ENCODE peak calls at places on chromosomes 13 and 19, in seven cellular contexts. B is H9, E is IMR-90, I is neuronal stem cell, M is H1, P is trophoblast cell, Z is mesenchymal stem cell. Y is an unnamed sample.

GRCh38 chr19:40219721-40220276 is 1.6 kb upstream of the TTC9B start:
- DNase-seq in P (peak), I (no peak), M (no peak), Z (peak), E (peak), B (no peak), Y (no peak)

GRCh38 chr13:110156186-110157065 is 150.5 kb downstream of the COL4A1 start:
- DNase-seq in Z (peak), B (no peak), M (no peak), E (peak), I (no peak), P (no peak), Y (no peak)

GRCh38 chr19:14434543-14435319 is 1.6 kb downstream of the PKN1 start:
- DNase-seq in E (peak), Z (peak), P (peak), M (no peak), B (no peak), I (no peak), Y (no peak)

GRCh38 chr13:47415048-47415447 is 518.2 kb upstream of the HTR2A start:
- DNase-seq in Z (peak), I (no peak), P (peak), E (no peak), B (no peak), M (no peak), Y (no peak)

GRCh38 chr19:52897149-52897935 is at the start of gene ZNF320:
- DNase-seq in Z (peak), M (peak), B (peak), E (peak), I (peak), P (peak), Y (peak)

GRCh38 chr19:49949735-49950589 is 11.0 kb downstream of the SIGLEC11 start:
- DNase-seq in E (no peak), Z (no peak), I (no peak), P (no peak), M (no peak), B (no peak), Y (no peak)

GRCh38 chr19:42010245-42011126 is 16.5 kb upstream of the ATP1A3 start:
- DNase-seq in P (no peak), Z (peak), B (no peak), I (no peak), E (peak), M (no peak), Y (peak)

GRCh38 chr19:48991823-48992570 is 1.1 kb downstream of the GYS1 start:
- DNase-seq in E (peak), P (peak), Z (peak), M (no peak), B (peak), I (no peak), Y (peak)

GRCh38 chr13:30872685-30873443 is 33.2 kb upstream of the MEDAG start:
- DNase-seq in E (peak), P (peak), Z (peak), I (peak), M (no peak), B (peak), Y (peak)

GRCh38 chr13:59047546-59047945 is 1116.2 kb downstream of the DIAPH3 start:
- DNase-seq in B (no peak), E (no peak), Z (no peak), I (no peak), M (no peak), P (peak), Y (peak)

GRCh38 chr19:37470216-37470615 is 1.1 kb downstream of the ZNF570 start:
- DNase-seq in I (no peak), M (no peak), B (no peak), Z (no peak), E (no peak), P (peak), Y (no peak)

GRCh38 chr13:110126391-110126961 is 180.5 kb downstream of the COL4A1 start:
- DNase-seq in P (peak), I (peak), E (peak), M (no peak), B (peak), Z (peak), Y (peak)

GRCh38 chr19:825897-826640 is 1.6 kb upstream of the AZU1 start:
- DNase-seq in Z (no peak), I (no peak), M (no peak), E (no peak), P (no peak), B (no peak), Y (no peak)

GRCh38 chr19:17496337-17496997 is 15.0 kb upstream of the PGLS start:
- DNase-seq in M (peak), P (peak), E (peak), I (peak), Z (peak), B (peak), Y (peak)

GRCh38 chr19:6056282-6056741 is 54.0 kb downstream of the RFX2 start:
- DNase-seq in M (no peak), B (no peak), I (no peak), E (no peak), Z (no peak), P (no peak), Y (no peak)

GRCh38 chr13:31200636-31200970 is 828 bp downstream of the B3GLCT start:
- DNase-seq in Z (peak), M (peak), I (peak), P (peak), B (peak), E (no peak), Y (peak)

GRCh38 chr13:110465696-110466095 is 95.8 kb downstream of the RAB20 start:
- DNase-seq in Z (no peak), M (no peak), E (no peak), B (no peak), P (no peak), I (no peak), Y (no peak)

GRCh38 chr19:38685666-38686529 is 38.4 kb downstream of the ACTN4 start:
- DNase-seq in Z (peak), M (peak), B (peak), P (peak), E (peak), I (no peak), Y (peak)

GRCh38 chr13:22316494-22317025 is 645.7 kb downstream of the FGF9 start:
- DNase-seq in P (no peak), B (no peak), E (no peak), Z (no peak), M (no peak), I (no peak), Y (no peak)

GRCh38 chr13:50228527-50228926 is 213.3 kb downstream of the KCNRG start:
- DNase-seq in P (no peak), Z (no peak), E (no peak), M (no peak), B (no peak), I (no peak), Y (no peak)

GRCh38 chr19:50661675-50662441 is 12.6 kb downstream of the C19orf81 start:
- DNase-seq in Z (no peak), M (no peak), B (no peak), E (no peak), I (no peak), P (no peak), Y (no peak)

GRCh38 chr19:42277821-42278809 is 9.1 kb downstream of the CIC start:
- DNase-seq in I (no peak), Z (peak), P (no peak), B (peak), M (no peak), E (no peak), Y (no peak)

DNA sequence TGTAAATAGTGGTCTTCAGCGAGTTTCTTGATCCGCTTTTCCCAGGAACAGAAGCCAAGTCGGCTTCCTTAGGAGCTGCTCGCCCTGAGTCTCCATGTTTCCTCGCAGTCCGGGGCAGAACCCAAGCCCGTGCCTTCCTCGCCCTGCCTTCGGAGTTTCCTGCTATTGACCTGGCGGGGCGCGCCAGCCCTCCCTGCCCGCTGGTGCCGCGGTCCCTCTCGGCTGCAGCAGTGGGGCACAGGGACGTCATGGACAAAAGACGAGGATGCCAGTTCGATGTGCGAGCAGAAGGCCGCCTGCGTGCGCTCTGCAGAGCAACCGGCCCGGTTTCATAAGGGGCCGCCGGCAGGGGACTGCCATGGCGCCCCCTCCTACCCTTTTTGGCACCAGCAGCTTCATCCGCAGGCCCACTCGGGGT is 156.6 kb downstream of the TM9SF2 start:
- DNase-seq in M (peak), P (no peak), Z (peak), I (no peak), B (peak), E (no peak), Y (peak)
- H2AK5ac ChIP-seq in M (no peak), P (no peak), Z (no peak), I (peak), B (no peak), E (no peak), Y (no peak)

GRCh38 chr13:102536196-102536595 is 60.6 kb upstream of the TPP2 start:
- DNase-seq in P (no peak), Z (no peak), M (no peak), B (no peak), E (no peak), I (no peak), Y (no peak)
- H2AK5ac ChIP-seq in P (no peak), Z (no peak), M (no peak), B (no peak), E (no peak), I (no peak), Y (no peak)

GRCh38 chr13:46385946-46386345 is 1.1 kb downstream of the RUBCNL start:
- DNase-seq in M (no peak), Z (no peak), E (no peak), I (no peak), P (no peak), B (peak), Y (peak)
- H2AK5ac ChIP-seq in M (no peak), Z (no peak), E (no peak), I (no peak), P (no peak), B (no peak), Y (no peak)

GRCh38 chr13:113026391-113026910 is 57.4 kb downstream of the MCF2L start:
- DNase-seq in I (no peak), Z (no peak), P (peak), B (no peak), M (no peak), E (no peak), Y (no peak)
- H2AK5ac ChIP-seq in I (peak), Z (no peak), P (no peak), B (no peak), M (peak), E (no peak), Y (no peak)

DNA sequence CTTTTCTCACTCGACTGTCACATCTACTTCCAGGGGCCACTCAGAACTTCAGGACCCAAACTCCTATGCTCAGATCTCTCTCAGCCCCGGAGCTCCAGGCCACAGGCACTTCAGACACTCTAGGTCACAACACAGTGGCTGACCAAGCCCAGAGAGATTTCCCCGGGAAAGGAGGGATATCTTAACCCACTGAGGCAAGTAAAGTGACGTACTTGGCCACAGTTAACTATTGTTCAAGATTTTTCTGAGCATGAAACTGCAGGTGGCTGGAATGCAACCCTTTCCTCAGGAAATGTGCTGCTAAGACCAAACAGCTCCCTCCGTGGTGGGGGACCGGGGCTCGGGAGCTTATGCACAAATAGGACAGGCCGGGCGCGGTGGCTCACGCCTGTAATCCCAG is 23.9 kb downstream of the OPA3 start:
- DNase-seq in B (no peak), I (no peak), P (no peak), E (no peak), Z (no peak), M (no peak), Y (no peak)
- H2AK5ac ChIP-seq in B (no peak), I (no peak), P (no peak), E (no peak), Z (no peak), M (no peak), Y (no peak)

DNA sequence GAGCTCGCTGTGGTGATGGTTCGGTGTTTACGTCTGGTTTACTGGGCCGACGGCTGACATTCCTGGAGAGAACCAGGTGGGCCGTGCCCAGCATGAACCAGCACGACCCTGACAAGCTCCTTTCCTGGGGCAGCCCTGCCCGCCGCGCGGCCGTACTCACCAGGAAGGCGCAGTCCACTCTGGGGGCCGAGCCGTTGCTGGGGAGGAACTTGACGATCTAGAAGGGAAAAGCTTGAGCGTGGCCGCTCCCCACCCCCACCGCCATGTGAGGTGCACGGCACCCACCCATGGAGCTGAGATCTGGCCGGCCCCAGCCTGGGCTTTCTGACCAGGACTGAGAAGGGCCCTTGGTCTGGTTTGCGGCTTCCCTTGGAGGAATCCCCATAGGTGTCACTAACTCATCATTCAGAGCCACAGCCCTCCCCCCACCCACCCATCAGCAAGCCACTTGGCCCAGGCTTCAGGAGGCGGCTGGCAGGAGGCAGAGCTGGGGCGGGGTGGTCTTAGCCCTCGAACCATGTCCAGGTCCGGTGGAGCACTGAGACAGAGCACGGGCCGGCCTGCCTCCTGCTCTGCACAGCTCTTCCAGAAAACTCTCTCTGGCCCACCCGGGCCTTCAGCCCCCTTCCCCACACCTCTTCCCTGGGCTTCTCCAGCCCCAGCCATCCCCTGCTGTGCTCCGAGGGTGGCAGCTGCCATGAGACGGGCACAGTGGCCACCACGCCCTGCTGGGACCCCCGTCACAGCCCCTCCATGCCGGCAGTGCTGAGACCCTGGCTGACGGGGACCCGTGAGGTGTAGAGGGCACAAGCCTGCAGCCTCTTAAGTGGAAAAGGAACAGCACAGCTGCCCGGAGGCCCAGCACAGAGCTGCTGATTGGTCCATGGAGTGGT is 6.2 kb downstream of the ATP4B start:
- DNase-seq in P (no peak), M (no peak), B (no peak), Z (no peak), I (no peak), E (no peak), Y (no peak)
- H2AK5ac ChIP-seq in P (no peak), M (no peak), B (no peak), Z (peak), I (peak), E (no peak), Y (no peak)

GRCh38 chr19:45659096-45659729 is 8.8 kb upstream of the GIPR start:
- DNase-seq in B (no peak), Z (no peak), E (no peak), P (no peak), I (no peak), M (no peak), Y (no peak)
- H2AK5ac ChIP-seq in B (no peak), Z (no peak), E (no peak), P (no peak), I (peak), M (no peak), Y (no peak)

GRCh38 chr13:67193979-67194378 is 36.2 kb downstream of the PCDH9 start:
- DNase-seq in E (no peak), M (no peak), I (no peak), B (no peak), P (no peak), Z (no peak), Y (no peak)
- H2AK5ac ChIP-seq in E (no peak), M (no peak), I (no peak), B (no peak), P (no peak), Z (no peak), Y (no peak)

GRCh38 chr19:30144242-30144758 is 202.3 kb downstream of the URI1 start:
- DNase-seq in I (no peak), B (no peak), M (no peak), P (no peak), E (no peak), Z (no peak), Y (no peak)

GRCh38 chr19:30148039-30148438 is 206.0 kb downstream of the URI1 start:
- DNase-seq in Z (no peak), B (no peak), I (no peak), E (no peak), P (no peak), M (no peak), Y (no peak)

GRCh38 chr19:30144794-30145193 is 202.8 kb downstream of the URI1 start:
- DNase-seq in B (no peak), P (no peak), M (no peak), Z (no peak), E (no peak), I (no peak), Y (no peak)

GRCh38 chr19:30146346-30146745 is 204.3 kb downstream of the URI1 start:
- DNase-seq in Z (no peak), E (no peak), B (no peak), I (no peak), P (no peak), M (no peak), Y (no peak)

GRCh38 chr19:30145467-30145866 is 203.4 kb downstream of the URI1 start:
- DNase-seq in B (no peak), M (no peak), E (no peak), I (no peak), P (no peak), Z (no peak), Y (no peak)
- H2AK5ac ChIP-seq in B (no peak), M (no peak), E (no peak), I (no peak), P (no peak), Z (no peak), Y (no peak)

Y was measured in mesendoderm.